ENCODE peak calls at places on chromosomes 7 and 10, in five cellular contexts. One of them, this sample, is unnamed.

GRCh38 chr7:9407816-9408215 is 974.4 kb downstream of the NXPH1 start:
- DNase-seq in H9: no peak
- DNase-seq in fibroblast of lung: peak; percentile 93
- DNase-seq in neuronal stem cell: no peak
- DNase-seq in IMR-90: no peak
- DNase-seq in this sample: no peak

GRCh38 chr7:87331687-87332256 is 13.7 kb upstream of the CROT start:
- DNase-seq in H9: no peak
- DNase-seq in neuronal stem cell: no peak
- DNase-seq in fibroblast of lung: no peak
- DNase-seq in IMR-90: no peak
- DNase-seq in this sample: no peak

GRCh38 chr10:97844672-97845071 is 5.0 kb upstream of the GOLGA7B start:
- DNase-seq in IMR-90: no peak
- DNase-seq in H9: no peak
- DNase-seq in fibroblast of lung: no peak
- DNase-seq in neuronal stem cell: no peak
- DNase-seq in this sample: no peak

GRCh38 chr7:5396999-5397656 is 26.5 kb downstream of the TNRC18 start:
- DNase-seq in IMR-90: peak; percentile 89
- DNase-seq in H9: no peak
- DNase-seq in neuronal stem cell: no peak
- DNase-seq in fibroblast of lung: peak; percentile 53
- DNase-seq in this sample: peak; percentile 96

GRCh38 chr10:96651998-96652431 is 65.2 kb upstream of the TM9SF3 start:
- DNase-seq in H9: no peak
- DNase-seq in IMR-90: no peak
- DNase-seq in neuronal stem cell: no peak
- DNase-seq in fibroblast of lung: no peak
- DNase-seq in this sample: peak; percentile 67

GRCh38 chr10:84049300-84050015 is 89.9 kb upstream of the GHITM start:
- DNase-seq in fibroblast of lung: peak; percentile 0
- DNase-seq in neuronal stem cell: no peak
- DNase-seq in H9: no peak
- DNase-seq in IMR-90: no peak
- DNase-seq in this sample: no peak

GRCh38 chr7:154631162-154631561 is 371.8 kb downstream of the PAXIP1 start:
- DNase-seq in neuronal stem cell: no peak
- DNase-seq in IMR-90: no peak
- DNase-seq in fibroblast of lung: no peak
- DNase-seq in H9: no peak
- DNase-seq in this sample: no peak

GRCh38 chr7:123273185-123273584 is 73.4 kb upstream of the SLC13A1 start:
- DNase-seq in H9: no peak
- DNase-seq in fibroblast of lung: no peak
- DNase-seq in neuronal stem cell: no peak
- DNase-seq in IMR-90: no peak
- DNase-seq in this sample: no peak

GRCh38 chr10:106571216-106571954 is 593.1 kb downstream of the SORCS1 start:
- DNase-seq in neuronal stem cell: peak; percentile 5
- DNase-seq in IMR-90: peak; percentile 61
- DNase-seq in fibroblast of lung: peak; percentile 35
- DNase-seq in H9: no peak
- DNase-seq in this sample: peak; percentile 1

DNA sequence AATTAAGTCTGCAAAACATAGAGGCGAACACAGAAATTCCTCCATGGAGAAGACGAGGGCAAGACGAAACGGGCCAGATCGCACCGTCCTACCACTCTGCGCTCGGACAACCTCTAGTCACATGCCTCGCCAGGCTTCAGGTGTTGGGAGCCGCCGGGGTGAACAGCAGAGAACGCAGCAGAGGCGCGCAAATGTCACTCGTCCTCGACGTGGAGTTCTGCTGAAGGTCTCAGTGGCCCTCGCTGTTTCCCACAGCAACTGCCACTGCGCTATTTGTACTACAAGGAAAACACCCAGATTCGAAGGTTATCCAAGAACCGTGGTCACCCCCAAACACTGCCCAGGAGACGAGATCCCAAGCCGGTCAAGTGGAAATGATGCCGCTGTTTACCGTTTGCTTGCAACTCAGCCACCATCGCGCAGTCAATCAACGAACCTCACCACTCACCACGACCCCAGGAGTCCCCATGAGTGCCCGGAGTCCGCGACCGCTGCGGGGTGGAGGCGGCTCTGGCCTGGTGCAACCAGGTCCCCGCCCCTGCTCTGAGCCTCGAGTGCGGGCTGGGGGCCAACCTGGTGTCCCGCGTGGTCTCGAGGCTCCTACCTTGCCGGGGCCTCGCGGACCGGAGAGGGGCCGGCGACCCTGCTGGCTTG is 9.1 kb downstream of the CTBP2 start:
- DNase-seq in IMR-90: no peak
- DNase-seq in fibroblast of lung: no peak
- DNase-seq in H9: peak; percentile 52
- DNase-seq in neuronal stem cell: no peak
- DNase-seq in this sample: no peak
- H2AFZ ChIP-seq in IMR-90: no peak overlapping the region
- H2AFZ ChIP-seq in fibroblast of lung: no peak overlapping the region
- H2AFZ ChIP-seq in H9: no peak overlapping the region
- H2AFZ ChIP-seq in neuronal stem cell: no peak overlapping the region
- H2AFZ ChIP-seq in this sample: no peak overlapping the region

GRCh38 chr10:34423607-34424325 is 391.3 kb downstream of the PARD3 start:
- DNase-seq in IMR-90: no peak
- DNase-seq in H9: no peak
- DNase-seq in fibroblast of lung: no peak
- DNase-seq in neuronal stem cell: no peak
- DNase-seq in this sample: no peak
- H3K9me3 ChIP-seq in IMR-90: no peaks in the 10 kb centered on the region
- H3K9me3 ChIP-seq in H9: no peaks in the 10 kb centered on the region
- H3K9me3 ChIP-seq in fibroblast of lung: no peaks in the 10 kb centered on the region
- H3K9me3 ChIP-seq in neuronal stem cell: no peaks in the 10 kb centered on the region
- H3K9me3 ChIP-seq in this sample: no peaks in the 10 kb centered on the region

GRCh38 chr7:12641196-12641595 is 46.2 kb upstream of the ARL4A start:
- DNase-seq in fibroblast of lung: no peak
- DNase-seq in IMR-90: no peak
- DNase-seq in neuronal stem cell: no peak
- DNase-seq in H9: no peak
- DNase-seq in this sample: no peak
- H2AFZ ChIP-seq in fibroblast of lung: no peak overlapping the region
- H2AFZ ChIP-seq in IMR-90: no peak overlapping the region
- H2AFZ ChIP-seq in neuronal stem cell: no peak overlapping the region
- H2AFZ ChIP-seq in H9: no peak overlapping the region
- H2AFZ ChIP-seq in this sample: no peak overlapping the region

DNA sequence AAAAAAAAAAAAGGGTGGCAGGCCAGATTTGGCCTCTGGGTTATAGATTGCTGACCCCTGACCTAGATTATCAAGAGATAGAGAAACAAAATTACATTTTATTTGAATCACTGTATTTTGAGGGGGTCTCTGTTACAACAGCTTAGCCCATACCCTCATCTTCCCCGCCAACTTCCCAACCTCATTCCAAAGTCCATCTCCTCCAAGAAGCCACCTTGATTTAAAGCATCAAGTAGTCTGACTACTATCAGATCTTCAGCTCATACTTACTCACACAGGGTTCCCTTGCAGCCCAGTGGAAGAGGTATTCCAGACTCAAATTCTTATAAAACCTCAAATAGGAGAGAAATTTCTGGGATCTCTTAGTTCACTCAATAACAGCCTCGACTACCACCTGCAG is 20.4 kb downstream of the ZC3HAV1 start:
- DNase-seq in neuronal stem cell: no peak
- DNase-seq in fibroblast of lung: no peak
- DNase-seq in IMR-90: no peak
- DNase-seq in H9: no peak
- DNase-seq in this sample: no peak
- H3K9me3 ChIP-seq in neuronal stem cell: peaks cover 18% of the 10 kb centered on the region
- H3K9me3 ChIP-seq in fibroblast of lung: no peaks in the 10 kb centered on the region
- H3K9me3 ChIP-seq in IMR-90: no peaks in the 10 kb centered on the region
- H3K9me3 ChIP-seq in H9: no peaks in the 10 kb centered on the region
- H3K9me3 ChIP-seq in this sample: peaks cover 20% of the 10 kb centered on the region

GRCh38 chr7:30222519-30223213 is 61.7 kb upstream of the ZNRF2 start:
- DNase-seq in IMR-90: no peak
- DNase-seq in fibroblast of lung: no peak
- DNase-seq in neuronal stem cell: no peak
- DNase-seq in H9: no peak
- DNase-seq in this sample: no peak

GRCh38 chr7:30226593-30227268 is 57.7 kb upstream of the ZNRF2 start:
- DNase-seq in H9: peak; percentile 76
- DNase-seq in IMR-90: no peak
- DNase-seq in fibroblast of lung: no peak
- DNase-seq in neuronal stem cell: no peak
- DNase-seq in this sample: no peak

GRCh38 chr7:30225863-30226361 is 58.5 kb upstream of the ZNRF2 start:
- DNase-seq in neuronal stem cell: no peak
- DNase-seq in IMR-90: peak; percentile 8
- DNase-seq in H9: no peak
- DNase-seq in fibroblast of lung: peak; percentile 86
- DNase-seq in this sample: peak; percentile 67

GRCh38 chr7:30224511-30225031 is 59.8 kb upstream of the ZNRF2 start:
- DNase-seq in H9: no peak
- DNase-seq in IMR-90: peak; percentile 30
- DNase-seq in neuronal stem cell: no peak
- DNase-seq in fibroblast of lung: peak; percentile 96
- DNase-seq in this sample: no peak
- H2AFZ ChIP-seq in H9: no peak overlapping the region
- H2AFZ ChIP-seq in IMR-90: no peak overlapping the region
- H2AFZ ChIP-seq in neuronal stem cell: no peak overlapping the region
- H2AFZ ChIP-seq in fibroblast of lung: no peak overlapping the region
- H2AFZ ChIP-seq in this sample: peak overlapping the region; percentile 87

GRCh38 chr10:131822013-131822693 is 78.7 kb upstream of the PPP2R2D start:
- DNase-seq in H9: no peak
- DNase-seq in IMR-90: no peak
- DNase-seq in fibroblast of lung: no peak
- DNase-seq in neuronal stem cell: no peak
- DNase-seq in this sample: no peak
- H3K9me3 ChIP-seq in H9: no peaks in the 10 kb centered on the region
- H3K9me3 ChIP-seq in IMR-90: peaks cover 38% of the 10 kb centered on the region
- H3K9me3 ChIP-seq in fibroblast of lung: no peaks in the 10 kb centered on the region
- H3K9me3 ChIP-seq in neuronal stem cell: no peaks in the 10 kb centered on the region
- H3K9me3 ChIP-seq in this sample: no peaks in the 10 kb centered on the region

GRCh38 chr7:150848111-150848510 is 4.2 kb upstream of the AOC1 start:
- DNase-seq in H9: peak; percentile 18
- DNase-seq in fibroblast of lung: no peak
- DNase-seq in IMR-90: no peak
- DNase-seq in neuronal stem cell: no peak
- DNase-seq in this sample: no peak
- H2AFZ ChIP-seq in H9: no peak overlapping the region
- H2AFZ ChIP-seq in fibroblast of lung: no peak overlapping the region
- H2AFZ ChIP-seq in IMR-90: no peak overlapping the region
- H2AFZ ChIP-seq in neuronal stem cell: no peak overlapping the region
- H2AFZ ChIP-seq in this sample: no peak overlapping the region

GRCh38 chr7:138342990-138343389 is 117.1 kb upstream of the TRIM24 start:
- DNase-seq in IMR-90: no peak
- DNase-seq in neuronal stem cell: no peak
- DNase-seq in H9: no peak
- DNase-seq in fibroblast of lung: no peak
- DNase-seq in this sample: no peak
- H3K9me3 ChIP-seq in IMR-90: peaks cover 11% of the 10 kb centered on the region
- H3K9me3 ChIP-seq in neuronal stem cell: peaks cover 51% of the 10 kb centered on the region
- H3K9me3 ChIP-seq in H9: peaks cover 70% of the 10 kb centered on the region
- H3K9me3 ChIP-seq in fibroblast of lung: no peaks in the 10 kb centered on the region
- H3K9me3 ChIP-seq in this sample: no peaks in the 10 kb centered on the region

GRCh38 chr7:18995811-18996400 is 121.5 kb downstream of the TWIST1 start:
- DNase-seq in IMR-90: peak; percentile 8
- DNase-seq in neuronal stem cell: no peak
- DNase-seq in fibroblast of lung: no peak
- DNase-seq in H9: no peak
- DNase-seq in this sample: no peak
- H2AFZ ChIP-seq in IMR-90: peak overlapping the region; percentile 82
- H2AFZ ChIP-seq in neuronal stem cell: no peak overlapping the region
- H2AFZ ChIP-seq in fibroblast of lung: peak overlapping the region; percentile 57
- H2AFZ ChIP-seq in H9: peak overlapping the region; percentile 48
- H2AFZ ChIP-seq in this sample: no peak overlapping the region

This sample was measured in OCI-LY7.